ENCODE peak calls at places on chromosomes 12 and 14, in five cellular contexts. S, I, Y, A and H are unnamed samples. For H3K79me1, the result is how much of the 10 kb centered on the place peaks cover.

GRCh38 chr12:106030210-106031175 is 108.3 kb downstream of the NUAK1 start:
- DNase-seq in S (peak), I (peak), Y (peak), A (no peak), H (no peak)

GRCh38 chr14:96373538-96373937 is 10.2 kb downstream of the GSKIP start:
- DNase-seq in S (no peak), I (no peak), Y (no peak), A (no peak), H (no peak)

GRCh38 chr12:12441891-12442461 is 85.1 kb downstream of the BORCS5 start:
- DNase-seq in S (peak), I (peak), Y (no peak), A (no peak), H (no peak)

GRCh38 chr14:104895207-104895785 is 29.4 kb upstream of the PLD4 start:
- DNase-seq in S (no peak), I (no peak), Y (no peak), A (no peak), H (no peak)

GRCh38 chr14:48771717-48772116 is 814.5 kb downstream of the RPS29 start:
- DNase-seq in S (no peak), I (peak), Y (peak), A (no peak), H (no peak)

GRCh38 chr14:96920820-96921219 is 123.6 kb downstream of the VRK1 start:
- DNase-seq in S (no peak), I (no peak), Y (no peak), A (no peak), H (no peak)

GRCh38 chr12:22935501-22935900 is 310.5 kb downstream of the ETNK1 start:
- DNase-seq in S (no peak), I (no peak), Y (no peak), A (no peak), H (no peak)

GRCh38 chr14:80663541-80663940 is 278.0 kb downstream of the CEP128 start:
- DNase-seq in S (no peak), I (no peak), Y (no peak), A (no peak), H (no peak)

GRCh38 chr14:78697341-78697740 is 527.2 kb downstream of the NRXN3 start:
- DNase-seq in S (peak), I (peak), Y (peak), A (no peak), H (no peak)

GRCh38 chr12:38144601-38145436 is 171.8 kb upstream of the ALG10B start:
- DNase-seq in S (no peak), I (no peak), Y (no peak), A (no peak), H (no peak)

GRCh38 chr12:74899031-74899829 is 310.4 kb downstream of the KCNC2 start:
- DNase-seq in S (no peak), I (no peak), Y (no peak), A (no peak), H (no peak)

GRCh38 chr12:9741726-9742125 is 8.8 kb upstream of the CLECL1 start:
- DNase-seq in S (no peak), I (no peak), Y (no peak), A (no peak), H (no peak)

GRCh38 chr14:67837011-67837624 is 17.5 kb downstream of the RAD51B start:
- DNase-seq in S (peak), I (peak), Y (peak), A (no peak), H (no peak)

GRCh38 chr12:122067966-122068365 is 10.6 kb upstream of the MLXIP start:
- DNase-seq in S (peak), I (peak), Y (no peak), A (no peak), H (no peak)

GRCh38 chr12:130792926-130793849 is 45.9 kb downstream of the STX2 start:
- DNase-seq in S (no peak), I (no peak), Y (no peak), A (no peak), H (no peak)

GRCh38 chr12:79016181-79016580 is 151.6 kb downstream of the SYT1 start:
- DNase-seq in S (no peak), I (no peak), Y (no peak), A (no peak), H (no peak)

GRCh38 chr14:28382460-28383220 is 383.9 kb upstream of the FOXG1 start:
- DNase-seq in S (peak), I (no peak), Y (peak), A (no peak), H (no peak)

GRCh38 chr14:71680733-71681387 is 251.4 kb upstream of the RGS6 start:
- DNase-seq in S (no peak), I (no peak), Y (peak), A (peak), H (peak)

GRCh38 chr14:95346820-95347219 is 27.1 kb upstream of the CLMN start:
- DNase-seq in S (no peak), I (no peak), Y (peak), A (no peak), H (no peak)

GRCh38 chr14:95092723-95093122 is 64.6 kb downstream of the DICER1 start:
- DNase-seq in S (no peak), I (no peak), Y (no peak), A (no peak), H (no peak)

GRCh38 chr14:83294941-83295340 is 1761.3 kb upstream of the SEL1L start:
- DNase-seq in S (peak), I (peak), Y (no peak), A (no peak), H (no peak)

DNA sequence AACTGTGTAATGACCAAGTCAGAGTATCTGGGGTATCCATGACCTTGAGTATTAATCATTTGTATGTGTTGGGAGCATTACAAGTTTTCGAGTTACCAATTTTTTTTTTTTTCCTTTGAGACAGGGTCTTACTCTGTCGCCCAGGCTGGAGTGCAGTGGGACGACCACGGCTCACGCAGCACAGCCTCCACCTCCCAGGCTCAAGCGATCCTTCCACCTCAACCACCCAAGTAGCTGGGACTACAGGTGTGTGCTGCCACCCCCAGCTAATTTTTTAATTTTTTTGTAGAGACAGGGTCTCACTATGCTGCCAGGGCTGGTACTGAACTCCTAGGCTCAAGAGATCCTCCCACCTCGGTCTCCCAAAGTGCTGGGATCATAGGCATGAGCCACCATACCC is 19.7 kb downstream of the SSH1 start:
- DNase-seq in S (no peak), I (no peak), Y (no peak), A (no peak), H (no peak)
- H3K79me1 ChIP-seq in S (under half), I (half or more), Y (under half), A (under half), H (under half)

DNA sequence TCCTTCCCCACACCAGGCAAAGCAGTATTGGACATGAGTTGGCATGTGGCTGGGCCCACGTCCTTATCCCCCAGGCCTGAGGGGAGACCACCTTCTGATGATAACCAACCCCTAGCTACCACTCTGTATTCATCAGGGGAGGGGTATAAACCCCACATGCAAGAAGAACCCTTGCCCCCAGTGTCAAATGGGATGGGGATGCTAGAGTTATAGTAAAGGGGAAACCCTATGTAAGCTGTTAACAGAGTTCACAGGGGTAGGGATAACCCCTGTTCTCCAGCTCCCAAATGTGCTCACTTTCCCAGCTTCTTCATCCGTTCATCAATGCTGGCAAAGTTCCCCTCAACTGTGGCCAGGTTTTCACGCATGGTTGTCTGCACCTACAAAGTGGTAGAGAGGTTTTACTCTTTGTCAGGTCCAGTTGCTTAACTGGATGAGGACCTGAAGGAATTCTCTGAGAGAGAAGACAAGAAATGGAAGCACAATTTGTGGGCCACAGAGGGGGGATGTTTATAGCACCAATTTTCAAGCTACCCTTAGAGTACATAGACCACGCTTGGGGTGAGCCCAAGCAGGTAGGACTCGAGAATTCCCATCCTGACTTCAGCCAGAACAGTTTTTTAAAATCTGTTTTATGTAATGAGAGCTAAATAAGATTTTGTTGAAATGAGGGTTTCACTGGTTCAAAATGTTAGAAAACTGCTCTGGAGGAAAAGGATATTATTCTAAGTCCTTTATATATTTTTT is 7.9 kb downstream of the MBD6 start:
- DNase-seq in S (no peak), I (no peak), Y (no peak), A (no peak), H (no peak)
- H3K23ac ChIP-seq in S (no peak), I (no peak), Y (no peak), A (no peak), H (no peak)

GRCh38 chr12:31560516-31560915 is 30.4 kb downstream of the DENND5B start:
- DNase-seq in S (no peak), I (no peak), Y (no peak), A (no peak), H (no peak)

GRCh38 chr12:31562594-31563328 is 28.2 kb downstream of the DENND5B start:
- DNase-seq in S (no peak), I (no peak), Y (peak), A (no peak), H (no peak)

GRCh38 chr12:31558521-31558920 is 32.4 kb downstream of the DENND5B start:
- DNase-seq in S (no peak), I (peak), Y (no peak), A (no peak), H (no peak)

DNA sequence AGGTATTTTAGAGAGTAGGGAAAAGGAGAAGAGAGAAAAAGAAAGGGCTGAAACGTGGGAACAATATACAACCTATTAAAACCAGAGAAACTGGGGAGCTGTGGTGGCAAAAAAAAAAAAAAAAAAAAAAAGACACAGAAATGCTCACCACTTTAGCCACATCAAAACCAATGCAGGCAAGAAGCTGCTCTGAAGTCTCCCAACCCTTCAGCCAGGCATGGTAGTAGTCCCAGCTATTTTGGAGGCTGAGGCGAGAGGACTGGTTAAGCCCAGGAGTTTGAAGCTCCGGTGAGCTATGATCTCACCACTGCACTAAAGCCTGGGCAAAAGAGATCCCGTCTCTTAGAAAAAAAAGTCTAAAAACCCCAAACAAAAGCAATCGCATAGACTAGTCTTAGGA is 33.2 kb downstream of the DENND5B start:
- DNase-seq in S (no peak), I (no peak), Y (no peak), A (no peak), H (no peak)
- H3K4me3 ChIP-seq in S (no peak), I (no peak), Y (no peak), A (no peak), H (no peak)

GRCh38 chr14:44170099-44170498 is 337.0 kb downstream of the FSCB start:
- DNase-seq in S (peak), I (no peak), Y (no peak), A (no peak), H (no peak)
- H3K79me1 ChIP-seq in S (under half), I (under half), Y (under half), A (under half), H (under half)